ENCODE peak calls at places on chromosomes 5 and 9, in six cellular contexts. K is prostate gland, G is ovary, A is H54, I is stomach, R is lower leg skin. P is an unnamed sample.

GRCh38 chr5:120012441-120012840 is 383.1 kb downstream of the FAM170A start:
- DNase-seq in A (no peak), K (no peak), I (no peak), G (no peak), R (no peak), P (no peak)

GRCh38 chr5:54956922-54957321 is 28.5 kb downstream of the ESM1 start:
- DNase-seq in I (no peak), R (no peak), A (no peak), G (no peak), K (no peak), P (no peak)

GRCh38 chr5:150640311-150641005 is at the start of gene SYNPO:
- DNase-seq in A (peak), G (peak), K (peak), I (peak), R (peak), P (peak)

GRCh38 chr5:78050888-78051287 is 243.6 kb downstream of the AP3B1 start:
- DNase-seq in R (no peak), K (no peak), I (no peak), A (no peak), G (no peak), P (no peak)

GRCh38 chr9:121359358-121360294 is 10.4 kb downstream of the STOM start:
- DNase-seq in A (no peak), G (no peak), K (no peak), I (no peak), R (no peak), P (no peak)

GRCh38 chr5:164345173-164345572 is 839.8 kb downstream of the MAT2B start:
- DNase-seq in G (no peak), I (no peak), A (no peak), K (no peak), R (no peak), P (no peak)

GRCh38 chr9:131304676-131305366 is 15.3 kb downstream of the PLPP7 start:
- DNase-seq in R (no peak), I (no peak), G (no peak), K (no peak), A (no peak), P (no peak)

GRCh38 chr5:157271740-157272271 is 5.9 kb downstream of the CYFIP2 start:
- DNase-seq in R (no peak), A (no peak), G (no peak), K (no peak), I (peak), P (no peak)

GRCh38 chr9:22457448-22457847 is 10.8 kb downstream of the DMRTA1 start:
- DNase-seq in G (no peak), A (no peak), R (no peak), K (no peak), I (no peak), P (no peak)

GRCh38 chr9:115976726-115977125 is 176.9 kb upstream of the PAPPA start:
- DNase-seq in K (no peak), R (no peak), A (no peak), I (no peak), G (no peak), P (no peak)

GRCh38 chr5:11075010-11075860 is 314.2 kb upstream of the DAP start:
- DNase-seq in K (no peak), R (no peak), A (no peak), G (no peak), I (no peak), P (no peak)

GRCh38 chr5:14250094-14250777 is 107.1 kb downstream of the TRIO start:
- DNase-seq in G (peak), A (no peak), R (peak), I (no peak), K (peak), P (peak)

GRCh38 chr5:156587012-156587411 is 260.0 kb downstream of the SGCD start:
- DNase-seq in K (no peak), R (no peak), A (no peak), G (no peak), I (no peak), P (no peak)

GRCh38 chr9:75866273-75866871 is 24.1 kb upstream of the PCSK5 start:
- DNase-seq in G (peak), K (peak), R (peak), I (peak), A (peak), P (no peak)

GRCh38 chr9:77163889-77164288 is 13.4 kb upstream of the VPS13A start:
- DNase-seq in G (no peak), K (no peak), I (no peak), A (no peak), R (no peak), P (no peak)

GRCh38 chr5:33299621-33300208 is 141.1 kb upstream of the TARS1 start:
- DNase-seq in A (peak), I (no peak), R (no peak), G (no peak), K (peak), P (no peak)

GRCh38 chr9:123893831-123894460 is 36.0 kb downstream of the DENND1A start:
- DNase-seq in A (no peak), G (no peak), K (no peak), R (no peak), I (no peak), P (no peak)

GRCh38 chr5:163910226-163910625 is 404.8 kb downstream of the MAT2B start:
- DNase-seq in A (no peak), R (no peak), K (no peak), I (no peak), G (no peak), P (no peak)

GRCh38 chr5:759111-759741 is 25.3 kb downstream of the ZDHHC11B start:
- DNase-seq in K (peak), G (peak), I (peak), R (peak), A (peak), P (peak)

GRCh38 chr9:115855458-115856133 is 298.0 kb upstream of the PAPPA start:
- DNase-seq in A (no peak), I (no peak), K (no peak), G (no peak), R (no peak), P (no peak)

GRCh38 chr5:151739939-151740335 is 18.5 kb downstream of the ATOX1 start:
- DNase-seq in I (no peak), R (no peak), A (peak), G (no peak), K (no peak), P (no peak)

GRCh38 chr5:175657593-175658271 is at the start of gene HRH2:
- DNase-seq in K (no peak), A (no peak), I (peak), G (no peak), R (peak), P (no peak)

GRCh38 chr9:88988796-88989641 is 2.2 kb upstream of the S1PR3 start:
- DNase-seq in G (no peak), K (no peak), I (no peak), R (no peak), A (peak), P (no peak)

GRCh38 chr5:157740211-157740610 is 3.3 kb upstream of the LSM11 start:
- DNase-seq in G (no peak), K (no peak), A (no peak), R (no peak), I (no peak), P (no peak)

GRCh38 chr5:87746341-87746740 is 333.6 kb upstream of the CCNH start:
- DNase-seq in G (no peak), R (no peak), A (no peak), K (no peak), I (no peak), P (no peak)

GRCh38 chr9:77018058-77019009 is 1.1 kb upstream of the FOXB2 start:
- DNase-seq in R (no peak), K (no peak), G (no peak), A (no peak), I (no peak), P (no peak)

GRCh38 chr5:111135946-111136345 is 43.8 kb downstream of the WDR36 start:
- DNase-seq in A (peak), R (no peak), K (no peak), G (no peak), I (no peak), P (no peak)

GRCh38 chr9:128636556-128637530 is 19.8 kb downstream of the DYNC2I2 start:
- DNase-seq in A (no peak), R (no peak), G (no peak), I (no peak), K (no peak), P (no peak)

GRCh38 chr5:161001604-161002003 is 149.6 kb upstream of the ATP10B start:
- DNase-seq in I (no peak), A (no peak), K (no peak), R (no peak), G (no peak), P (no peak)

GRCh38 chr9:130321539-130321938 is 56.0 kb downstream of the HMCN2 start:
- DNase-seq in A (no peak), K (no peak), R (no peak), I (no peak), G (no peak), P (no peak)

GRCh38 chr5:73749485-73750270 is 123.7 kb downstream of the ARHGEF28 start:
- DNase-seq in G (no peak), A (no peak), I (no peak), R (no peak), K (no peak), P (no peak)

GRCh38 chr9:113446323-113446740 is 17.2 kb upstream of the RGS3 start:
- DNase-seq in A (no peak), R (no peak), G (no peak), I (no peak), K (no peak), P (no peak)

GRCh38 chr9:114810614-114811013 is 4.8 kb upstream of the TNFSF15 start:
- DNase-seq in I (no peak), K (no peak), A (no peak), G (no peak), R (no peak), P (no peak)

GRCh38 chr5:126450388-126450787 is 27.2 kb downstream of the GRAMD2B start:
- DNase-seq in K (no peak), R (no peak), I (no peak), G (no peak), A (no peak), P (no peak)

GRCh38 chr5:173459225-173459624 is 131.0 kb upstream of the STC2 start:
- DNase-seq in R (no peak), K (no peak), G (no peak), I (no peak), A (no peak), P (no peak)

GRCh38 chr5:178273665-178274541 is 41.3 kb upstream of the PHYKPL start:
- DNase-seq in R (no peak), I (no peak), G (no peak), A (no peak), K (no peak), P (no peak)

GRCh38 chr9:112140936-112141335 is 34.2 kb downstream of the SUSD1 start:
- DNase-seq in K (no peak), A (no peak), R (no peak), G (no peak), I (no peak), P (no peak)

GRCh38 chr9:15231788-15232635 is 75.0 kb downstream of the TTC39B start:
- DNase-seq in K (no peak), R (no peak), I (no peak), A (peak), G (no peak), P (no peak)

DNA sequence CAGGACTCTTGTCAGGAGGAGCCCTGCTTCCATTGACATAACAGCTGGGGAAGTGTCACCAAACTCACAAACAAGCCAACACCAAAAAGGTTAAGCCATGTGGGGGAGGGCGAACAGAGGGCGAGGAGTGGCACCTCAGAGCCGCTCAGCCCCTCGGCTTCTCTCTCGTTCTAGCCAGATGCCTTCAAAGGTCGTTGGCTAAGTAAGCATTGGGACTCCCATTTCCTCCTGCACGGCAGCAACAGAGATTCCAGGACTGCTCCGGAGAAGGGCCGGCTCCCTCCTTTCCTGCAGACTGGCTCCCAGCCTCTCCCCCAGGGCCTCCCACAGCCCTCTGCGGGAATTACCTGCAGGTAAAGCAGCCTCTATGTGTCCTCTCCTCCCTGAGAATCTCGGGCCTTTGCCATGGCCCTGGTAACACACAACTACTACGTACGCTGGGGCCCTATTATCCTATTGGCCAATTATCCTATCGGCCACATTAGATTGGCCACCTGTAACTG is 52.1 kb upstream of the RNU6ATAC start:
- DNase-seq in I (no peak), R (no peak), G (peak), A (no peak), K (no peak), P (no peak)
- TF ChIP-seq POLR2A in I (no peak), R (no peak), G (no peak), A (no peak), K (no peak), P (no peak)

GRCh38 chr5:143217804-143218160 is 185.7 kb downstream of the NR3C1 start:
- DNase-seq in I (no peak), K (no peak), G (no peak), R (no peak), A (no peak), P (no peak)
- TF ChIP-seq POLR2A in I (no peak), K (no peak), G (no peak), R (no peak), A (no peak), P (no peak)

DNA sequence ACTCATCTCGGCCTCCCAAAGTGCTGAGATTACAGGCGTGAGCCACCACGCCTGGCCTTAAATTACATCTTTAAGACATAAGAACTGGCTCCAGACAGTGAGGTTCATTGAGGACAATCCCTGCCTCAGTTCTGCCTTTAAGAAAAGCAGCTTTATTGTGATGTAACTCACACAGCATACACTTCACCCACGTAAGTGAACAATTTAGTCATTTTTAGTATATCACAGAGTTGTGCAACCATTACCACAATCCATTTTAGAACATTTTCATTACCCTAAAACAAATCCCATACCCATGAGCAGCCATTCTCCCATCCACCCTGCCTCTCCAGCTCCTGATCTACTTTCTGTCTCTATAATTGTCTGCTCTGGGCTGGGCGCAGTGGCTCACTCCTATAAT is 24.0 kb upstream of the LTC4S start:
- DNase-seq in K (no peak), R (no peak), I (no peak), G (no peak), A (no peak), P (no peak)
- TF ChIP-seq POLR2A in K (no peak), R (no peak), I (no peak), G (no peak), A (no peak), P (no peak)

GRCh38 chr5:36950586-36951457 is 74.3 kb downstream of the NIPBL start:
- DNase-seq in G (no peak), R (no peak), K (no peak), I (no peak), A (no peak), P (no peak)

GRCh38 chr5:36948041-36948440 is 71.5 kb downstream of the NIPBL start:
- DNase-seq in I (no peak), G (no peak), R (no peak), A (no peak), K (no peak), P (no peak)

GRCh38 chr5:36946101-36946500 is 69.5 kb downstream of the NIPBL start:
- DNase-seq in R (no peak), K (no peak), G (no peak), A (no peak), I (no peak), P (no peak)

GRCh38 chr5:36949593-36949992 is 73.0 kb downstream of the NIPBL start:
- DNase-seq in G (no peak), R (no peak), A (no peak), I (no peak), K (no peak), P (no peak)

DNA sequence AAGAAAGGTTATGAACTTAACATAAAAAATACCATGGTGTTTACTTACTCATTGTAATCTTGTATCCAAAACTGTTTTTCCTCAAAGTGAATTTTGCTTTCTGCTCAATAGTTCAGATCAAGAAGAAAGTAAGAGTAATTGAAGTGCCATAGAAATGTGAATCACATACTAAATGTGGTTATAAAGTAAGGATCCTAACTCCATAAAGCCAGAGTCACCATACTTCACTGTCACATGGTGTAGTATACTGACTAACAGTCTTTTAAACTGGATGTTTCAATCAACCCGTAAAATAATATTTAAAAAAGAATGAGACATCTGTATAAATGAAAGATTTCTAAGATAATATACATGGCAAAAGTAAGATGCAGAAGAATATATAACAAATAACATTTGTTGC is 72.1 kb downstream of the NIPBL start:
- DNase-seq in G (no peak), K (no peak), R (no peak), I (no peak), A (no peak), P (no peak)
- TF ChIP-seq POLR2A in G (no peak), K (no peak), R (no peak), I (no peak), A (no peak), P (no peak)